ENCODE peak calls at places on chromosome 20, in four cellular contexts. W is gastrocnemius medialis, Y is testis, O is esophagus squamous epithelium. U is an unnamed sample.
A peak's percentile ranks its signal among the peaks of the same experiment; 100 is the strongest.

GRCh38 chr20:562232-562897 is 18.8 kb upstream of the CSNK2A1 start:
- DNase-seq in O (no peak), Y (no peak), W (no peak), U (no peak)

GRCh38 chr20:61185841-61186601 is 66.0 kb upstream of the CDH4 start:
- DNase-seq in Y (no peak), W (no peak), O (no peak), U (no peak)

GRCh38 chr20:6870559-6870958 is 103.1 kb downstream of the BMP2 start:
- DNase-seq in W (no peak), O (no peak), Y (peak; percentile 52), U (no peak)

GRCh38 chr20:1881240-1881835 is 13.9 kb upstream of the SIRPA start:
- DNase-seq in O (no peak), W (no peak), Y (no peak), U (no peak)

GRCh38 chr20:1539816-1540215 is 17.7 kb downstream of the SIRPD start:
- DNase-seq in O (no peak), Y (no peak), W (no peak), U (no peak)

GRCh38 chr20:50930139-50931047 is 844 bp downstream of the ADNP start:
- DNase-seq in W (no peak), O (no peak), Y (no peak), U (peak; percentile 24)

GRCh38 chr20:4866429-4866828 is 134.9 kb downstream of the SLC23A2 start:
- DNase-seq in O (no peak), W (no peak), Y (no peak), U (no peak)

GRCh38 chr20:8227293-8227692 is 95.2 kb downstream of the PLCB1 start:
- DNase-seq in O (no peak), Y (no peak), W (no peak), U (no peak)

GRCh38 chr20:36215778-36216177 is 20.5 kb upstream of the AAR2 start:
- DNase-seq in Y (no peak), W (no peak), O (no peak), U (no peak)

GRCh38 chr20:36216314-36217025 is 19.8 kb upstream of the AAR2 start:
- DNase-seq in W (no peak), O (no peak), Y (no peak), U (no peak)

GRCh38 chr20:36214684-36215256 is 21.5 kb upstream of the AAR2 start:
- DNase-seq in W (no peak), O (no peak), Y (peak; percentile 21), U (no peak)

GRCh38 chr20:36218380-36219064 is 17.8 kb upstream of the AAR2 start:
- DNase-seq in O (no peak), Y (no peak), W (no peak), U (no peak)

GRCh38 chr20:36217226-36217625 is 19.1 kb upstream of the AAR2 start:
- DNase-seq in O (no peak), W (no peak), Y (no peak), U (no peak)
- TF ChIP-seq CTCF in O (peak; percentile 24), W (no peak), Y (no peak), U (no peak)

GRCh38 chr20:25659999-25660398 is 36.2 kb upstream of the NANP start:
- DNase-seq in Y (no peak), W (no peak), O (no peak), U (no peak)
- H3K27ac ChIP-seq in Y (no peak overlapping the region), W (no peak overlapping the region), O (peak overlapping the region; percentile 56), U (no peak overlapping the region)

DNA sequence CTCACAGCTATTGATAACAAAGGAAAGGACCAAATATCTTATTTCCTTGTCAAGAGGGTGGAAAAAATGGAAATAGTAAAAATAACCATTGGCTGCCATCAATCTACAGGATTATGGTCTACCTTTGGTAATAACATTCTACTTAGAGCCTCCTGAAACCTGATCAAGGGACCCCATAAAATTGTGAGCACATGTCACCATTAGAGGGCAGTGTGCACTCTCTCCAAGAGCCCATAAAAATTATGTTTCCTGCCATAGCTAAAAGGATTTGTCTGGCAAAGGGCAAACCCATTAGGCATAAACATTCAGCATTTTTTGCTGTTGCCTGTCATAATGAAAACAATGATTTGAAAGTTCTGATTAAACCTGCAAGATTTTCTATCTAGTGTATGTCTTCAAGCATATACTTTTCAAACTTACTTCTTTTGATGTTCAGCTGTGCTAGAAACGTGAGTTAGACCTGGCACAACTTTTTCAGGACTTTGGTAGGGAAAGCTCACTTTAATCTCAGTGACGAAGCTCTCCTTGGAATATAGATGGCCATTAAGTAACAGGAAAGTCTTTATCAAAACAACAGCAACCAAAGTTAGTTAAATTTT is 120.7 kb upstream of the ZFP64 start:
- DNase-seq in O (no peak), W (no peak), Y (peak; percentile 61), U (peak; percentile 47)
- TF ChIP-seq CTCF in O (peak; percentile 72), W (no peak), Y (peak; percentile 56), U (peak; percentile 88)

DNA sequence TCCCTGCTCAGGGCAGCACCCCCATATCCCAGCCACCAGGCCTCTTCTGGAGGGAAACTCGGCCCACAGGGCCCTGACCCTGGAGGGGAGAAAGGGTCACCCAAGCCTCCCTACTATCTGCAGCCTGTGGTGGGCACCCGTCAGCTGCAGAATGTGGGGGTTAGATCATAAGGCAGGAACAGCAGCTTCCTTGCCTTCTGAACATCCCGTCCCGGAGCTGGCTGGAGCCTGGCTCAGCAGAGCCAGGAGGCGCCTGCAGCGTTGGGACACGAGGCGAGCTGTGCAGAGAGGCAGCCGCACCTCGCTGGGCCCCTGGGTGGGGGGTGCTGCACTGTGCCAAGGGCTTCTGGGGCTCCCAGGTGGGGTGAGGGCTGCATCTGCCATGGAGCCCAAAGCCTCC is 63.9 kb upstream of the GATA5 start:
- DNase-seq in W (peak; percentile 65), O (no peak), Y (peak; percentile 52), U (no peak)
- H3K27ac ChIP-seq in W (peak overlapping the region; percentile 98), O (no peak overlapping the region), Y (no peak overlapping the region), U (no peak overlapping the region)

GRCh38 chr20:18304618-18305017 is 16.3 kb downstream of the ZNF133 start:
- DNase-seq in O (no peak), Y (no peak), W (no peak), U (no peak)
- TF ChIP-seq CTCF in O (peak; percentile 36), Y (no peak), W (no peak), U (no peak)